ENCODE peak calls at places on chromosome 4, in eight cellular contexts. Q is osteoblast, G is HCT116, L is fibroblast of lung, T is Peyer's patch, Y is pancreas, R is breast epithelium, M is IMR-90. A is an unnamed sample.

GRCh38 chr4:147118523-147118922 is 172.9 kb upstream of the TTC29 start:
- DNase-seq in Q (peak), G (no peak), L (peak), T (no peak), Y (no peak), R (no peak), M (peak), A (no peak)

GRCh38 chr4:38650133-38650532 is 13.9 kb upstream of the KLF3 start:
- DNase-seq in Q (no peak), G (no peak), L (no peak), T (no peak), Y (no peak), R (no peak), M (no peak), A (no peak)

GRCh38 chr4:125849869-125850268 is 535.1 kb downstream of the FAT4 start:
- DNase-seq in Q (no peak), G (no peak), L (peak), T (no peak), Y (no peak), R (no peak), M (peak), A (no peak)

GRCh38 chr4:4386296-4386735 is 586 bp upstream of the NSG1 start:
- DNase-seq in Q (peak), G (no peak), L (no peak), T (peak), Y (no peak), R (no peak), M (no peak), A (peak)

GRCh38 chr4:152448806-152449205 is 87.1 kb downstream of the FBXW7 start:
- DNase-seq in Q (no peak), G (no peak), L (no peak), T (no peak), Y (no peak), R (no peak), M (no peak), A (no peak)

GRCh38 chr4:124111922-124112321 is 600.6 kb downstream of the ANKRD50 start:
- DNase-seq in Q (no peak), G (peak), L (peak), T (no peak), Y (no peak), R (no peak), M (peak), A (no peak)

GRCh38 chr4:54784188-54784671 is 126.5 kb downstream of the KIT start:
- DNase-seq in Q (peak), G (no peak), L (peak), T (peak), Y (peak), R (no peak), M (peak), A (no peak)

GRCh38 chr4:6644792-6645530 is 4.5 kb downstream of the MRFAP1 start:
- DNase-seq in Q (no peak), G (no peak), L (no peak), T (peak), Y (no peak), R (no peak), M (no peak), A (no peak)

GRCh38 chr4:22412013-22412412 is 103.9 kb downstream of the ADGRA3 start:
- DNase-seq in Q (no peak), G (no peak), L (no peak), T (no peak), Y (no peak), R (no peak), M (no peak), A (no peak)

GRCh38 chr4:97987019-97987648 is 156.1 kb downstream of the STPG2 start:
- DNase-seq in Q (no peak), G (peak), L (peak), T (no peak), Y (no peak), R (no peak), M (no peak), A (no peak)

GRCh38 chr4:126778348-126778747 is 854.4 kb upstream of the INTU start:
- DNase-seq in Q (no peak), G (peak), L (peak), T (no peak), Y (no peak), R (no peak), M (peak), A (no peak)

GRCh38 chr4:80113615-80114014 is 40.6 kb upstream of the ANTXR2 start:
- DNase-seq in Q (no peak), G (no peak), L (peak), T (no peak), Y (no peak), R (no peak), M (no peak), A (no peak)

GRCh38 chr4:123121241-123121907 is 199.0 kb upstream of the NUDT6 start:
- DNase-seq in Q (peak), G (no peak), L (peak), T (no peak), Y (no peak), R (no peak), M (peak), A (no peak)

GRCh38 chr4:79874197-79874596 is 198.8 kb downstream of the ANTXR2 start:
- DNase-seq in Q (no peak), G (no peak), L (no peak), T (no peak), Y (no peak), R (no peak), M (no peak), A (no peak)

GRCh38 chr4:156705291-156705690 is 266.3 kb downstream of the PDGFC start:
- DNase-seq in Q (no peak), G (no peak), L (peak), T (no peak), Y (no peak), R (no peak), M (peak), A (no peak)

GRCh38 chr4:3613980-3614730 is 81.9 kb upstream of the LRPAP1 start:
- DNase-seq in Q (peak), G (no peak), L (no peak), T (no peak), Y (peak), R (no peak), M (no peak), A (no peak)

GRCh38 chr4:113584407-113585150 is 177.0 kb downstream of the CAMK2D start:
- DNase-seq in Q (no peak), G (peak), L (peak), T (no peak), Y (no peak), R (no peak), M (peak), A (no peak)

GRCh38 chr4:44638091-44638490 is 13.3 kb downstream of the YIPF7 start:
- DNase-seq in Q (no peak), G (no peak), L (no peak), T (no peak), Y (no peak), R (no peak), M (no peak), A (no peak)

GRCh38 chr4:2932951-2933565 is 30.1 kb downstream of the NOP14 start:
- DNase-seq in Q (peak), G (no peak), L (no peak), T (peak), Y (no peak), R (peak), M (no peak), A (no peak)

GRCh38 chr4:102139132-102139573 is 206.1 kb downstream of the SLC39A8 start:
- DNase-seq in Q (no peak), G (peak), L (peak), T (no peak), Y (no peak), R (no peak), M (no peak), A (no peak)

GRCh38 chr4:41257257-41257900 is 651 bp downstream of the UCHL1 start:
- DNase-seq in Q (peak), G (no peak), L (peak), T (peak), Y (peak), R (no peak), M (peak), A (no peak)

GRCh38 chr4:122823476-122823875 is 3.2 kb upstream of the FGF2 start:
- DNase-seq in Q (peak), G (no peak), L (no peak), T (no peak), Y (no peak), R (no peak), M (no peak), A (no peak)

GRCh38 chr4:138037716-138038115 is 204.4 kb downstream of the SLC7A11 start:
- DNase-seq in Q (peak), G (no peak), L (peak), T (no peak), Y (no peak), R (no peak), M (peak), A (no peak)

GRCh38 chr4:53477038-53477565 is 99.7 kb downstream of the FIP1L1 start:
- DNase-seq in Q (no peak), G (no peak), L (peak), T (no peak), Y (no peak), R (no peak), M (peak), A (no peak)

GRCh38 chr4:1460967-1461868 is 55.0 kb upstream of the NKX1-1 start:
- DNase-seq in Q (peak), G (no peak), L (no peak), T (no peak), Y (no peak), R (peak), M (no peak), A (no peak)

GRCh38 chr4:26145212-26145611 is 175.6 kb upstream of the RBPJ start:
- DNase-seq in Q (no peak), G (no peak), L (no peak), T (no peak), Y (no peak), R (no peak), M (no peak), A (no peak)

GRCh38 chr4:116838609-116839008 is 246.8 kb downstream of the TRAM1L1 start:
- DNase-seq in Q (no peak), G (no peak), L (no peak), T (no peak), Y (no peak), R (no peak), M (no peak), A (no peak)

GRCh38 chr4:48110452-48110978 is 23.5 kb downstream of the TXK start:
- DNase-seq in Q (no peak), G (no peak), L (peak), T (no peak), Y (no peak), R (no peak), M (no peak), A (no peak)

GRCh38 chr4:112266823-112267222 is 18.9 kb downstream of the TIFA start:
- DNase-seq in Q (no peak), G (no peak), L (peak), T (no peak), Y (no peak), R (no peak), M (peak), A (no peak)

GRCh38 chr4:36283912-36284465 is 2.6 kb downstream of the DTHD1 start:
- DNase-seq in Q (no peak), G (no peak), L (no peak), T (no peak), Y (no peak), R (no peak), M (no peak), A (no peak)

GRCh38 chr4:140607852-140608251 is 39.1 kb upstream of the UCP1 start:
- DNase-seq in Q (no peak), G (no peak), L (no peak), T (no peak), Y (no peak), R (no peak), M (no peak), A (no peak)

GRCh38 chr4:137069473-137069872 is 462.8 kb downstream of the PCDH18 start:
- DNase-seq in Q (no peak), G (no peak), L (no peak), T (no peak), Y (no peak), R (no peak), M (no peak), A (no peak)

GRCh38 chr4:139593091-139593564 is 37.1 kb upstream of the SETD7 start:
- DNase-seq in Q (peak), G (no peak), L (peak), T (no peak), Y (no peak), R (no peak), M (peak), A (no peak)

GRCh38 chr4:164508836-164509235 is 245.1 kb upstream of the SMIM31 start:
- DNase-seq in Q (no peak), G (no peak), L (peak), T (no peak), Y (no peak), R (no peak), M (no peak), A (no peak)

GRCh38 chr4:10584042-10584441 is 100.5 kb downstream of the CLNK start:
- DNase-seq in Q (peak), G (no peak), L (peak), T (no peak), Y (no peak), R (no peak), M (peak), A (no peak)
- H3K27ac ChIP-seq in Q (no peak), G (no peak), L (no peak), T (no peak), Y (no peak), R (no peak), M (no peak), A (no peak)

DNA sequence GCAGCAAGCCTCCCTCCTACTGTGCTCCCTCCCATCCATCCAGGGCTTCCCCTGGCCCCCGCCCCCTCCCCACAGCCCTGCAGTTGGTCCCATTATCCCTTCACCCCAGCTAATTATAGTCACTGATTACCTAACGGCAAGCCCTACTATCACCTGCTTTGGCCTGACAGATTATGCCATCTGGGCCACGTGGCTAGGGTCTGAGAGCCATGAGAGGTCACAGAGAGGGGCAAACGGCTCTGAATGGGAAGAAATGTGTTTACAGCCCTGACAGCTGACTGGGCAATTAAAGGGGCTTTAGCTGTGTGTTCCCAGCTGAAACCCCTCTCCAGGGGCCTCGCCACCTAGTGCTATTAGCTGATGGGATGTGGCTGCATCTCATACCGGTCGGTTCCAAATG is 134.4 kb upstream of the CPEB2 start:
- DNase-seq in Q (no peak), G (no peak), L (no peak), T (no peak), Y (no peak), R (no peak), M (no peak), A (no peak)
- H3K27ac ChIP-seq in Q (no peak), G (no peak), L (no peak), T (no peak), Y (no peak), R (no peak), M (no peak), A (no peak)

DNA sequence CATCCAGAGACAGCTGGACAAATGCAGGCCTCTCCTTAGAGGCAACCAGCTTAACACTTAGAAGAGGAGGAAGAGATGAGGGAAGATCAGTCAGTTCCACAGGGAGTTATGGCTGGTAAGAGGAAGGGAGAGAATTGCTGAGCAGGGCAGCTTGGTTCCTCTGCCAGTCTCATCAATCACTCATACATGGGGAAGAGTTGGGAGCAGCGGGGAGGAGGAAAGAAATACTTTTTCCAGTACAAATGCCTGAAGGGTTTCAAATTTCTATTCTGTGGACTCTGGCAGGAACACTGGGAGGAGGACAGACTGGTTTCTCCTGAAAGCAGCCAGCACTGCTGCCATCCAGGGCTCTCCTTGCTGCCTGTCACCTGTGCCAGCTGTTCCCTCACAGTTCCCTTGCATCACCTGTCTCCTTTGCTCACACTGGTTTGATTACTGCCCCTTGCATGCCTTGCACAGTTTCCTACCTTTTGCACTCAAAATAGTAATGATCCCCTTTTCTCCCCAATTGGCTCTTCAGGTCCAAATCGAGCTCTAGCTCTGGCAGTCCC is 59.5 kb downstream of the PGRMC2 start:
- DNase-seq in Q (no peak), G (no peak), L (peak), T (no peak), Y (no peak), R (peak), M (no peak), A (no peak)
- H3K27ac ChIP-seq in Q (peak), G (no peak), L (no peak), T (no peak), Y (no peak), R (peak), M (peak), A (no peak)

DNA sequence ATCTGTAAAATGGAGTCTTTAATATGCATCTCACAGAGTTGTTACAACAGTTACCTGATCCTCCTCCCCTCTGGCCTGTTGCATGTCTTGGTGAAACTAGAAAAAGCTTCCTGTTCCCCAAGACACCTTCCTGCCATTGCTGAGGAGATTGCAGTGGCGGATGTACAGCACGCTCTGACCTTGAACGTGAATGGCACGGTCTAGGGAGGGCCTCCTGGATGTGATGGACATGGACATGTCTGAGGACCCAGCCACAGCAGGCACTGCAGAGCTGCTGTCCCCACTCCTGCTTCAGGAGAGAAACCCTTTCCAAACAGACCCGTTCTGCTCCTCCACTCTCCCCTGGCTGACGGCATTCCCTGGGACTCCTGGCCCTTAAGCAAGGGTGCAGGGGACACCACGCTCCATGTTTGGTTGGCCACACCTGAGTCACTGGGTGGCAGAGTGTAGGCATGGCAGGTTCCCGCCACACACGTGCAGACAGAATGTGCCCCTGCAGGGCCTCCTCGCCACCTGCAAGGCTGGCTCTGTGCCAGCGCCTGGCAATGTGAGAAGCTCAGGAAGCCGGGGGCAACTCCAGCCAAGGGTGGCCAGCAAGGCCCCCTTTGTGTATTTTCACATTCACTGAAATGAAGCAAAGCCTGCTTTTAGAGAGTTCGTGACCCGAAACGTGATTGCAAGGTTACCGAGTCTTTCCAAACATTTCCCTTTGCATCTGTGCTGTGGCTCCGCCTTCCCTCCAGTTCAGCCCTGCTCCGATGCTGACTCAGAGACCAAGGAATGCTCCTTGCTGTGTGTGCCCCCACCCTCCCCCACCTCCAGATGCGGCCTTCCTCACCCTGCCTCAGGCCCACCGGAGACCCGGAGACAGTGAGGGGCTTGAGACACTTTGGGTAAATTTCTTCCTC is 46.0 kb downstream of the HTRA3 start:
- DNase-seq in Q (peak), G (peak), L (peak), T (peak), Y (peak), R (peak), M (peak), A (peak)
- H3K27ac ChIP-seq in Q (no peak), G (peak), L (no peak), T (peak), Y (no peak), R (peak), M (peak), A (no peak)

DNA sequence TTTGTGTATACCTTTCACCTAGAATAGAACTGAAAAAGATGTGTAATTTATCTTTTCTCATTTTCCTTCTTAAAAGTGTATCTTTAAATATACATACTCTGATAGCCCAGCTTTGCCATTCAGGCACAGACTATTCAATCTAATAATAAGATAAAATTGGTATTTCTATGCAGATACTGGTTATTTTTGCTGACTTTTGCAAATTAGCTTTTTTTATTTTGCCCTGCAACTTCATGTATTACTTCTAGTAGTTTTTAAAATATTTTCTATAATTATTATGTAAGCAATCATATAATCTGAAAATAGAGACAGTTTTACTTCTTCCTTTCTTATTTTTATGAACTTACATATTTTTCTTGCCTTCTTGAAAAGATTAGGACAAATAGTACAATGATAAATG is 45.4 kb upstream of the FREM3 start:
- DNase-seq in Q (no peak), G (no peak), L (no peak), T (no peak), Y (no peak), R (no peak), M (no peak), A (no peak)
- H3K27ac ChIP-seq in Q (no peak), G (no peak), L (no peak), T (no peak), Y (no peak), R (no peak), M (no peak), A (no peak)

DNA sequence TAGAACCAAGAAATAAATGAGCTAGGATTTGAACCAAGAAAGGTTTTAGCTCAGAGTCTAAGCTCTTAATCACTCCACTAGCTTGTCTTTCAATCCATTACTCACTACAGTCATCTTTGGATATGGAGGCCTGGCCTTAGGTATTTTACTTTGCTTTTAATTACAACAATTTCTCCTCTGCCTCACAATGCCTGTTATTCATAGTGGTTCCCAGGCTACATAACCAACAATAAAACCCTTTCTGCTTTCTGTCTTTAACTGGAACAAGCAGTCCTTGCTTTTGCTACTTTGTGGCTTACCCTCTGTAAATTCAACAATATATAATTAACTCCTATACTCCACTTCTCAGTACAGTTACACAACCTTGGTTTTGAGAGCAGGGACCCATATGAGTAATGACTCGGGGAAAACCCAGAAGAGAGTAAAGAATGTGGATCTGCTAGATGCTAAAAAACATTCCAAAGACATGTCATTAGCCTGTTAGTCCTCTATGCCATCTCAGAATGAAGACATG is 94.7 kb upstream of the NAP1L5 start:
- DNase-seq in Q (peak), G (no peak), L (peak), T (no peak), Y (no peak), R (no peak), M (peak), A (no peak)
- H3K27ac ChIP-seq in Q (peak), G (no peak), L (no peak), T (no peak), Y (no peak), R (peak), M (no peak), A (no peak)

GRCh38 chr4:187270154-187270553 is 546.5 kb upstream of the FAT1 start:
- DNase-seq in Q (no peak), G (no peak), L (no peak), T (no peak), Y (no peak), R (no peak), M (no peak), A (no peak)
- H3K27ac ChIP-seq in Q (no peak), G (no peak), L (no peak), T (no peak), Y (no peak), R (no peak), M (no peak), A (no peak)

A was measured in CD8-positive, alpha-beta T cell.